ENCODE peak calls at places on chromosome 14, in four cellular contexts. M is BJ, N is lung, S is mesothelial cell of epicardium. Q is an unnamed sample.

GRCh38 chr14:67623114-67623513 is 3.4 kb downstream of the ARG2 start:
- DNase-seq in M (no peak), N (no peak), S (no peak), Q (no peak)

GRCh38 chr14:23538785-23539184 is 12.8 kb downstream of the ZFHX2 start:
- DNase-seq in M (no peak), N (no peak), S (no peak), Q (no peak)

GRCh38 chr14:102461490-102462317 is 47.9 kb downstream of the ANKRD9 start:
- DNase-seq in M (no peak), N (no peak), S (no peak), Q (no peak)

GRCh38 chr14:105149146-105149781 is 19.3 kb downstream of the JAG2 start:
- DNase-seq in M (no peak), N (no peak), S (no peak), Q (no peak)

GRCh38 chr14:98259881-98260280 is 1012.1 kb downstream of the BCL11B start:
- DNase-seq in M (no peak), N (no peak), S (no peak), Q (no peak)

GRCh38 chr14:38208825-38209562 is 1.3 kb downstream of the SSTR1 start:
- DNase-seq in M (no peak), N (no peak), S (peak), Q (no peak)

GRCh38 chr14:89184952-89185351 is 232.1 kb downstream of the FOXN3 start:
- DNase-seq in M (no peak), N (no peak), S (no peak), Q (no peak)

GRCh38 chr14:35632276-35633071 is 98.5 kb downstream of the INSM2 start:
- DNase-seq in M (peak), N (no peak), S (no peak), Q (no peak)

GRCh38 chr14:51849095-51849494 is 11.3 kb upstream of the GNG2 start:
- DNase-seq in M (no peak), N (no peak), S (no peak), Q (no peak)

GRCh38 chr14:70893842-70894237 is 13.4 kb upstream of the PCNX1 start:
- DNase-seq in M (no peak), N (no peak), S (no peak), Q (no peak)

GRCh38 chr14:31457665-31458659 is 656 bp upstream of the DTD2 start:
- DNase-seq in M (no peak), N (no peak), S (no peak), Q (no peak)

GRCh38 chr14:58625438-58625837 is 12.3 kb upstream of the DACT1 start:
- DNase-seq in M (no peak), N (no peak), S (no peak), Q (no peak)

GRCh38 chr14:56310643-56311042 is 192.4 kb downstream of the PELI2 start:
- DNase-seq in M (peak), N (no peak), S (no peak), Q (no peak)

GRCh38 chr14:74275265-74275841 is 27.4 kb downstream of the ABCD4 start:
- DNase-seq in M (no peak), N (no peak), S (no peak), Q (no peak)

GRCh38 chr14:104700747-104701215 is 11.4 kb downstream of the INF2 start:
- DNase-seq in M (no peak), N (no peak), S (no peak), Q (no peak)

GRCh38 chr14:92676448-92677086 is 71.9 kb downstream of the LGMN start:
- DNase-seq in M (no peak), N (no peak), S (no peak), Q (no peak)

GRCh38 chr14:31749275-31749674 is 188.1 kb downstream of the NUBPL start:
- DNase-seq in M (no peak), N (no peak), S (no peak), Q (no peak)

GRCh38 chr14:103657466-103657865 is 28.5 kb downstream of the KLC1 start:
- DNase-seq in M (no peak), N (no peak), S (no peak), Q (no peak)

GRCh38 chr14:96180004-96180403 is 24.6 kb upstream of the BDKRB2 start:
- DNase-seq in M (no peak), N (no peak), S (no peak), Q (no peak)

GRCh38 chr14:96806836-96807235 is 9.7 kb downstream of the VRK1 start:
- DNase-seq in M (no peak), N (no peak), S (no peak), Q (no peak)

GRCh38 chr14:90533591-90534021 is 136.8 kb downstream of the CALM1 start:
- DNase-seq in M (no peak), N (no peak), S (no peak), Q (no peak)

GRCh38 chr14:92651106-92651792 is 97.2 kb downstream of the LGMN start:
- DNase-seq in M (no peak), N (peak), S (no peak), Q (no peak)

GRCh38 chr14:103683139-103683538 is 32.1 kb downstream of the XRCC3 start:
- DNase-seq in M (no peak), N (no peak), S (no peak), Q (no peak)

GRCh38 chr14:103281496-103282231 is 52.4 kb upstream of the EIF5 start:
- DNase-seq in M (no peak), N (no peak), S (no peak), Q (peak)

GRCh38 chr14:106141242-106142220 is 615.1 kb downstream of the TMEM121 start:
- DNase-seq in M (no peak), N (no peak), S (no peak), Q (no peak)

GRCh38 chr14:103346286-103346685 is 12.2 kb downstream of the EIF5 start:
- DNase-seq in M (no peak), N (no peak), S (no peak), Q (no peak)

GRCh38 chr14:104865631-104866441 is 768 bp downstream of the CEP170B start:
- DNase-seq in M (peak), N (peak), S (no peak), Q (peak)

GRCh38 chr14:91113829-91114078 is at the start of gene DGLUCY:
- DNase-seq in M (peak), N (peak), S (peak), Q (no peak)

GRCh38 chr14:95359974-95360826 is 40.5 kb upstream of the CLMN start:
- DNase-seq in M (no peak), N (no peak), S (no peak), Q (peak)

GRCh38 chr14:70281938-70282337 is 77.5 kb downstream of the COX16 start:
- DNase-seq in M (no peak), N (no peak), S (no peak), Q (no peak)

GRCh38 chr14:68957688-68958248 is 21.3 kb downstream of the ACTN1 start:
- DNase-seq in M (no peak), N (no peak), S (no peak), Q (no peak)

GRCh38 chr14:56198438-56198837 is 80.2 kb downstream of the PELI2 start:
- DNase-seq in M (no peak), N (no peak), S (no peak), Q (no peak)

GRCh38 chr14:84826349-84826748 is 703.6 kb upstream of the FLRT2 start:
- DNase-seq in M (no peak), N (no peak), S (no peak), Q (no peak)

GRCh38 chr14:50790568-50790967 is 40.4 kb downstream of the NIN start:
- DNase-seq in M (no peak), N (no peak), S (no peak), Q (no peak)

Q was measured in breast epithelium.